ENCODE peak calls at places on chromosome 9, in seven cellular contexts. I, P, H, S, N, L and E are unnamed samples.

GRCh38 chr9:21770877-21771560 is 31.4 kb upstream of the MTAP start:
- DNase-seq in L (no peak), P (no peak), H (peak), N (no peak), S (peak), I (peak), E (no peak)

GRCh38 chr9:115373000-115373709 is 255.2 kb upstream of the TNC start:
- DNase-seq in N (no peak), S (peak), I (peak), P (no peak), L (peak), H (peak), E (no peak)

GRCh38 chr9:115132648-115133047 is 14.7 kb upstream of the TNC start:
- DNase-seq in N (no peak), L (no peak), H (peak), S (peak), I (peak), P (peak), E (no peak)

GRCh38 chr9:18837402-18837801 is 195.6 kb downstream of the SAXO1 start:
- DNase-seq in H (no peak), I (no peak), S (no peak), P (no peak), N (no peak), L (no peak), E (no peak)

GRCh38 chr9:5586391-5586802 is 42.5 kb upstream of the RIC1 start:
- DNase-seq in L (no peak), H (peak), I (peak), N (no peak), P (no peak), S (peak), E (peak)

GRCh38 chr9:105834404-105834803 is 140.1 kb downstream of the TMEM38B start:
- DNase-seq in L (no peak), P (no peak), I (no peak), S (no peak), H (no peak), N (no peak), E (no peak)

GRCh38 chr9:68762570-68762969 is 57.5 kb downstream of the PIP5K1B start:
- DNase-seq in H (no peak), P (no peak), I (peak), L (no peak), S (no peak), N (no peak), E (no peak)

GRCh38 chr9:122819791-122820489 is 8.4 kb downstream of the PDCL start:
- DNase-seq in S (no peak), P (no peak), H (peak), L (no peak), N (peak), I (no peak), E (no peak)

GRCh38 chr9:131161585-131161984 is 36.2 kb downstream of the NUP214 start:
- DNase-seq in N (no peak), I (no peak), P (no peak), H (no peak), L (no peak), S (no peak), E (no peak)

GRCh38 chr9:33164138-33164809 is 2.9 kb downstream of the B4GALT1 start:
- DNase-seq in S (no peak), P (no peak), N (no peak), H (no peak), I (no peak), L (no peak), E (no peak)

GRCh38 chr9:121784706-121785426 is 133.4 kb downstream of the DAB2IP start:
- DNase-seq in I (no peak), N (no peak), H (no peak), L (no peak), P (no peak), S (no peak), E (no peak)

GRCh38 chr9:115135786-115136185 is 17.8 kb upstream of the TNC start:
- DNase-seq in I (no peak), P (no peak), S (no peak), L (no peak), N (no peak), H (peak), E (no peak)

GRCh38 chr9:437066-438015 is 222.7 kb downstream of the DOCK8 start:
- DNase-seq in S (peak), P (no peak), H (peak), I (no peak), N (no peak), L (peak), E (no peak)

GRCh38 chr9:11915699-11916098 is 777.5 kb upstream of the TYRP1 start:
- DNase-seq in N (no peak), P (no peak), L (no peak), H (no peak), S (no peak), I (no peak), E (no peak)

GRCh38 chr9:24293391-24293790 is 252.3 kb downstream of the IZUMO3 start:
- DNase-seq in P (no peak), L (no peak), N (peak), S (no peak), H (no peak), I (no peak), E (no peak)

GRCh38 chr9:97907051-97907450 is 15.2 kb downstream of the TRMO start:
- DNase-seq in N (no peak), P (peak), I (no peak), S (no peak), L (no peak), H (no peak), E (peak)

GRCh38 chr9:1709347-1709746 is 305.8 kb upstream of the SMARCA2 start:
- DNase-seq in S (peak), N (no peak), I (no peak), P (no peak), L (no peak), H (no peak), E (no peak)

GRCh38 chr9:2158729-2159128 is 143.6 kb downstream of the SMARCA2 start:
- DNase-seq in L (no peak), S (no peak), N (no peak), P (no peak), H (peak), I (no peak), E (no peak)

GRCh38 chr9:128712451-128713410 is 10.4 kb downstream of the PKN3 start:
- DNase-seq in L (no peak), H (no peak), S (no peak), P (peak), I (no peak), N (no peak), E (no peak)

GRCh38 chr9:15696979-15697378 is 144.1 kb downstream of the CCDC171 start:
- DNase-seq in L (no peak), H (no peak), N (no peak), I (peak), P (no peak), S (peak), E (no peak)

GRCh38 chr9:34376596-34377401 is at the start of gene MYORG:
- DNase-seq in S (peak), L (peak), H (peak), N (peak), P (peak), I (peak), E (peak)

GRCh38 chr9:103904242-103904641 is 189.9 kb upstream of the SMC2 start:
- DNase-seq in L (no peak), N (no peak), S (no peak), P (no peak), I (peak), H (no peak), E (no peak)

GRCh38 chr9:86336058-86336457 is 18.2 kb downstream of the TUT7 start:
- DNase-seq in N (no peak), S (no peak), H (no peak), I (no peak), L (no peak), P (no peak), E (no peak)

GRCh38 chr9:70945301-70945700 is 176.1 kb downstream of the TRPM3 start:
- DNase-seq in N (no peak), H (peak), S (no peak), L (no peak), P (no peak), I (no peak), E (no peak)